ENCODE peak calls at places on chromosome 21, in six cellular contexts. P is transverse colon, Y is aorta, G is DND-41, B is heart left ventricle, S is tibial nerve. X is an unnamed sample.

GRCh38 chr21:45931397-45931969 is 50.1 kb upstream of the COL6A1 start:
- DNase-seq in P (no peak), Y (no peak), G (no peak), B (no peak), S (no peak), X (no peak)

GRCh38 chr21:46399686-46400085 is 59.0 kb upstream of the DIP2A start:
- DNase-seq in P (no peak), Y (no peak), G (no peak), B (no peak), S (no peak), X (no peak)

GRCh38 chr21:41460578-41461527 is 34.8 kb downstream of the MX1 start:
- DNase-seq in P (peak; percentile 79), Y (peak; percentile 85), G (peak; percentile 46), B (peak; percentile 65), S (peak; percentile 73), X (peak; percentile 58)

GRCh38 chr21:24897883-24898282 is 709.4 kb downstream of the MRPL39 start:
- DNase-seq in P (no peak), Y (no peak), G (no peak), B (no peak), S (no peak), X (no peak)

GRCh38 chr21:26159869-26160268 is 10.7 kb downstream of the APP start:
- DNase-seq in P (no peak), Y (no peak), G (no peak), B (no peak), S (no peak), X (no peak)

GRCh38 chr21:30831194-30831765 is 1.7 kb upstream of the KRTAP7-1 start:
- DNase-seq in P (no peak), Y (no peak), G (peak; percentile 40), B (no peak), S (no peak), X (no peak)

GRCh38 chr21:42988234-42988965 is 14.0 kb downstream of the PKNOX1 start:
- DNase-seq in P (no peak), Y (no peak), G (no peak), B (no peak), S (no peak), X (no peak)

GRCh38 chr21:46161180-46161799 is 5.9 kb upstream of the FTCD start:
- DNase-seq in P (peak; percentile 5), Y (no peak), G (no peak), B (peak; percentile 17), S (no peak), X (no peak)

GRCh38 chr21:39315603-39316002 is 2.2 kb upstream of the BRWD1 start:
- DNase-seq in P (no peak), Y (no peak), G (no peak), B (no peak), S (no peak), X (no peak)

GRCh38 chr21:44354775-44355771 is 1.7 kb downstream of the TRPM2 start:
- DNase-seq in P (no peak), Y (no peak), G (peak; percentile 81), B (no peak), S (no peak), X (peak; percentile 18)

GRCh38 chr21:19683492-19683891 is 1279.9 kb upstream of the TMPRSS15 start:
- DNase-seq in P (no peak), Y (no peak), G (no peak), B (no peak), S (no peak), X (no peak)

GRCh38 chr21:45864436-45864835 is 117.1 kb upstream of the COL6A1 start:
- DNase-seq in P (no peak), Y (no peak), G (no peak), B (no peak), S (no peak), X (no peak)

GRCh38 chr21:43864806-43865470 is at the start of gene AGPAT3:
- DNase-seq in P (no peak), Y (no peak), G (peak; percentile 48), B (peak; percentile 64), S (no peak), X (peak; percentile 38)

GRCh38 chr21:37263827-37264226 is 3.3 kb downstream of the VPS26C start:
- DNase-seq in P (no peak), Y (no peak), G (no peak), B (no peak), S (no peak), X (no peak)

GRCh38 chr21:37087188-37087587 is 14.1 kb downstream of the TTC3 start:
- DNase-seq in P (no peak), Y (no peak), G (no peak), B (no peak), S (peak; percentile 42), X (no peak)

GRCh38 chr21:45972353-45972715 is 9.2 kb upstream of the COL6A1 start:
- DNase-seq in P (peak; percentile 13), Y (peak; percentile 68), G (no peak), B (peak; percentile 49), S (no peak), X (no peak)

GRCh38 chr21:10418649-10419048 is 102.7 kb upstream of the TPTE start:
- DNase-seq in P (no peak), Y (no peak), G (no peak), B (no peak), S (no peak), X (no peak)
- H3K9me3 ChIP-seq in P (peaks cover 42% of the 10 kb centered on the region), Y (no peaks in the 10 kb centered on the region), G (peaks cover 44% of the 10 kb centered on the region), B (peaks cover 13% of the 10 kb centered on the region), S (no peaks in the 10 kb centered on the region), X (peaks cover 25% of the 10 kb centered on the region)

GRCh38 chr21:8990326-8991087 is 1530.9 kb upstream of the TPTE start:
- DNase-seq in P (no peak), Y (no peak), G (no peak), B (no peak), S (no peak), X (no peak)

GRCh38 chr21:8988696-8989095 is 1532.7 kb upstream of the TPTE start:
- DNase-seq in P (no peak), Y (no peak), G (no peak), B (no peak), S (no peak), X (no peak)

GRCh38 chr21:8989261-8989882 is 1532.0 kb upstream of the TPTE start:
- DNase-seq in P (no peak), Y (no peak), G (no peak), B (no peak), S (no peak), X (no peak)

GRCh38 chr21:8991088-8991907 is 1530.1 kb upstream of the TPTE start:
- DNase-seq in P (no peak), Y (no peak), G (no peak), B (no peak), S (no peak), X (no peak)

GRCh38 chr21:8989883-8990325 is 1531.5 kb upstream of the TPTE start:
- DNase-seq in P (no peak), Y (no peak), G (no peak), B (no peak), S (no peak), X (no peak)
- H3K9me3 ChIP-seq in P (peaks cover 11% of the 10 kb centered on the region), Y (peaks cover 3% of the 10 kb centered on the region), G (peaks cover 54% of the 10 kb centered on the region), B (no peaks in the 10 kb centered on the region), S (no peaks in the 10 kb centered on the region), X (no peaks in the 10 kb centered on the region)

GRCh38 chr21:9759972-9760371 is 761.4 kb upstream of the TPTE start:
- DNase-seq in P (no peak), Y (no peak), G (no peak), B (no peak), S (no peak), X (no peak)
- H3K9me3 ChIP-seq in P (peaks cover 35% of the 10 kb centered on the region), Y (peaks cover 1% of the 10 kb centered on the region), G (peaks cover 20% of the 10 kb centered on the region), B (peaks cover 9% of the 10 kb centered on the region), S (no peaks in the 10 kb centered on the region), X (peaks cover 34% of the 10 kb centered on the region)

GRCh38 chr21:10641107-10641506 is 119.7 kb downstream of the TPTE start:
- DNase-seq in P (no peak), Y (no peak), G (no peak), B (no peak), S (no peak), X (no peak)
- H3K9me3 ChIP-seq in P (peaks cover 47% of the 10 kb centered on the region), Y (peaks cover 3% of the 10 kb centered on the region), G (peaks cover 10% of the 10 kb centered on the region), B (peaks cover 30% of the 10 kb centered on the region), S (no peaks in the 10 kb centered on the region), X (no peaks in the 10 kb centered on the region)

GRCh38 chr21:22679207-22679606 is 1681.0 kb downstream of the NCAM2 start:
- DNase-seq in P (no peak), Y (no peak), G (no peak), B (no peak), S (no peak), X (no peak)
- H3K9me3 ChIP-seq in P (no peaks in the 10 kb centered on the region), Y (no peaks in the 10 kb centered on the region), G (peaks cover 9% of the 10 kb centered on the region), B (no peaks in the 10 kb centered on the region), S (no peaks in the 10 kb centered on the region), X (no peaks in the 10 kb centered on the region)

DNA sequence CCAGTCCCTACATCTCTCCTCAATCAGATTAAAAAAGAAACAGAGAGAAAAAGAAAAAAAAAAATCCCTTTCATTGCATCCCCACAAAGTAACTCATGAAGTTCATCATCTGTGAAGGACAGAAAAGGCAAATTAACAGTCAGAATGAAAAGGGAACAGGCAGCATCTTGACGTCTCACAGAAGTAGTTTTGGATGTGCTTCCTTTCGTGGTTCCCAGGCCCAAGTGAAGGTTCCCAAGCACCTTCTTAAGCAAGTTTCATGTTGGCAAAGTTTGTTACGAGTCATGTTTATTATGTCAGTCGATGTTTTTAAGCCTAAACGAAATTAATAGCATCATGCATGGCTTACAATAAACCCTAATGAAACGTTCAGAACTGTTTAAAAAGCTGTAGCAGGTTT is 475.2 kb downstream of the SETD4 start:
- DNase-seq in P (no peak), Y (no peak), G (no peak), B (no peak), S (no peak), X (no peak)
- H3K9me3 ChIP-seq in P (no peaks in the 10 kb centered on the region), Y (peaks cover 1% of the 10 kb centered on the region), G (no peaks in the 10 kb centered on the region), B (no peaks in the 10 kb centered on the region), S (no peaks in the 10 kb centered on the region), X (no peaks in the 10 kb centered on the region)

GRCh38 chr21:8997011-8997440 is 1524.4 kb upstream of the TPTE start:
- DNase-seq in P (no peak), Y (no peak), G (no peak), B (no peak), S (no peak), X (no peak)
- H3K9me3 ChIP-seq in P (peaks cover 18% of the 10 kb centered on the region), Y (peaks cover 1% of the 10 kb centered on the region), G (peaks cover 24% of the 10 kb centered on the region), B (peaks cover 9% of the 10 kb centered on the region), S (no peaks in the 10 kb centered on the region), X (no peaks in the 10 kb centered on the region)

GRCh38 chr21:33330726-33331125 is 6.0 kb downstream of the IFNAR1 start:
- DNase-seq in P (peak; percentile 13), Y (no peak), G (no peak), B (no peak), S (no peak), X (no peak)

GRCh38 chr21:33334824-33335223 is 10.1 kb downstream of the IFNAR1 start:
- DNase-seq in P (no peak), Y (no peak), G (no peak), B (no peak), S (no peak), X (no peak)

GRCh38 chr21:33339135-33339534 is 14.4 kb downstream of the IFNAR1 start:
- DNase-seq in P (no peak), Y (no peak), G (no peak), B (no peak), S (no peak), X (no peak)

GRCh38 chr21:33332143-33332542 is 7.4 kb downstream of the IFNAR1 start:
- DNase-seq in P (no peak), Y (no peak), G (no peak), B (no peak), S (no peak), X (no peak)

GRCh38 chr21:33334191-33334590 is 9.4 kb downstream of the IFNAR1 start:
- DNase-seq in P (no peak), Y (no peak), G (no peak), B (no peak), S (no peak), X (no peak)
- H3K9me3 ChIP-seq in P (no peaks in the 10 kb centered on the region), Y (peaks cover 2% of the 10 kb centered on the region), G (peaks cover 23% of the 10 kb centered on the region), B (peaks cover 7% of the 10 kb centered on the region), S (no peaks in the 10 kb centered on the region), X (no peaks in the 10 kb centered on the region)

X was measured in naive thymus-derived CD4-positive, alpha-beta T cell.